ENCODE peak calls at places on chromosomes 16 and 17, in eight cellular contexts. M, C, V, D, F, G, W and O are unnamed samples.
A peak's percentile ranks its signal among the peaks of the same experiment; 100 is the strongest.

GRCh38 chr17:16439303-16439791 is 24.0 kb downstream of the TRPV2 start:
- DNase-seq in M (peak; percentile 42), C (no peak), V (no peak), D (no peak), F (no peak), G (no peak), W (no peak), O (no peak)

GRCh38 chr16:19415918-19416317 is 1.8 kb upstream of the TMC5 start:
- DNase-seq in M (no peak), C (no peak), V (no peak), D (no peak), F (no peak), G (no peak), W (no peak), O (no peak)

GRCh38 chr17:38554430-38555350 is 51.1 kb downstream of the SRCIN1 start:
- DNase-seq in M (peak; percentile 29), C (no peak), V (no peak), D (no peak), F (peak; percentile 83), G (no peak), W (no peak), O (no peak)

GRCh38 chr17:29078183-29079045 is 35.5 kb downstream of the PIPOX start:
- DNase-seq in M (peak; percentile 51), C (no peak), V (peak; percentile 63), D (no peak), F (peak; percentile 92), G (no peak), W (no peak), O (peak; percentile 4)

GRCh38 chr16:9139965-9140364 is 48.5 kb downstream of the HAPSTR1 start:
- DNase-seq in M (peak; percentile 47), C (no peak), V (no peak), D (peak; percentile 43), F (peak; percentile 2), G (peak; percentile 48), W (no peak), O (peak; percentile 59)

GRCh38 chr16:8721693-8722348 is 47.4 kb downstream of the ABAT start:
- DNase-seq in M (no peak), C (no peak), V (no peak), D (no peak), F (no peak), G (no peak), W (no peak), O (no peak)

GRCh38 chr16:81608515-81609209 is 164.1 kb downstream of the CMIP start:
- DNase-seq in M (peak; percentile 74), C (no peak), V (no peak), D (no peak), F (no peak), G (no peak), W (peak; percentile 86), O (no peak)

GRCh38 chr17:48618366-48618896 is 3.3 kb upstream of the HOXB8 start:
- DNase-seq in M (peak; percentile 86), C (peak; percentile 74), V (peak; percentile 57), D (peak; percentile 79), F (peak; percentile 76), G (peak; percentile 81), W (peak; percentile 98), O (peak; percentile 74)

GRCh38 chr17:10447035-10447931 is 22.1 kb downstream of the MYH4 start:
- DNase-seq in M (no peak), C (no peak), V (no peak), D (no peak), F (no peak), G (no peak), W (no peak), O (no peak)

GRCh38 chr17:44220211-44221071 is 966 bp upstream of the UBTF start:
- DNase-seq in M (peak; percentile 64), C (no peak), V (peak; percentile 68), D (no peak), F (peak; percentile 24), G (peak; percentile 46), W (peak; percentile 90), O (no peak)

GRCh38 chr17:40664582-40665333 is at the start of gene KRT222:
- DNase-seq in M (no peak), C (no peak), V (peak; percentile 3), D (no peak), F (no peak), G (no peak), W (no peak), O (peak; percentile 1)

GRCh38 chr16:11757671-11758545 is 15.3 kb upstream of the TXNDC11 start:
- DNase-seq in M (peak; percentile 68), C (no peak), V (no peak), D (no peak), F (no peak), G (peak; percentile 19), W (no peak), O (no peak)

GRCh38 chr16:53048139-53048915 is 4.4 kb downstream of the CHD9NB start:
- DNase-seq in M (no peak), C (no peak), V (no peak), D (no peak), F (no peak), G (no peak), W (no peak), O (no peak)

GRCh38 chr16:84194470-84195200 is 3.7 kb downstream of the ADAD2 start:
- DNase-seq in M (no peak), C (no peak), V (no peak), D (no peak), F (no peak), G (no peak), W (no peak), O (no peak)

GRCh38 chr17:55825213-55825612 is 74.4 kb downstream of the PCTP start:
- DNase-seq in M (no peak), C (no peak), V (no peak), D (no peak), F (peak; percentile 16), G (no peak), W (no peak), O (no peak)

GRCh38 chr17:40167685-40168261 is 9.5 kb upstream of the RAPGEFL1 start:
- DNase-seq in M (no peak), C (no peak), V (no peak), D (no peak), F (no peak), G (no peak), W (no peak), O (no peak)

GRCh38 chr17:76544916-76545365 is 5.1 kb downstream of the PRCD start:
- DNase-seq in M (no peak), C (no peak), V (no peak), D (no peak), F (no peak), G (no peak), W (no peak), O (no peak)